ENCODE peak calls at places on chromosomes 13 and 19, in six cellular contexts. A, R, N, Y, G and O are unnamed samples.

GRCh38 chr19:46239193-46239767 is 9.7 kb downstream of the IGFL1 start:
- DNase-seq in A (no peak), Y (no peak), R (no peak), G (no peak), N (no peak), O (no peak)

GRCh38 chr13:50518791-50519201 is 324.7 kb downstream of the DLEU7 start:
- DNase-seq in A (peak), Y (no peak), R (no peak), N (no peak), G (no peak), O (no peak)

GRCh38 chr13:111602874-111603273 is 282.4 kb downstream of the TEX29 start:
- DNase-seq in G (no peak), N (no peak), A (no peak), Y (no peak), R (no peak), O (no peak)

GRCh38 chr19:35347171-35347929 is at the start of gene FFAR1:
- DNase-seq in G (peak), N (peak), Y (no peak), A (no peak), R (no peak), O (no peak)

GRCh38 chr13:37646531-37646930 is 48.0 kb upstream of the POSTN start:
- DNase-seq in A (no peak), R (no peak), N (no peak), G (no peak), Y (no peak), O (no peak)

GRCh38 chr19:38196245-38196837 is 27.7 kb downstream of the DPF1 start:
- DNase-seq in G (no peak), R (no peak), Y (no peak), N (no peak), A (no peak), O (no peak)

GRCh38 chr13:111853146-111853545 is 213.8 kb upstream of the SOX1 start:
- DNase-seq in G (no peak), A (no peak), R (no peak), N (no peak), Y (no peak), O (no peak)

GRCh38 chr19:36973021-36973843 is 57.1 kb downstream of the ZNF568 start:
- DNase-seq in N (peak), Y (no peak), G (peak), A (peak), R (no peak), O (no peak)

GRCh38 chr19:3457531-3458228 is 22.6 kb downstream of the SMIM24 start:
- DNase-seq in R (peak), N (no peak), Y (no peak), A (no peak), G (no peak), O (no peak)

GRCh38 chr19:4099054-4099764 is 24.7 kb downstream of the MAP2K2 start:
- DNase-seq in N (no peak), A (no peak), G (peak), Y (no peak), R (no peak), O (no peak)

GRCh38 chr13:75907044-75907443 is 270.9 kb downstream of the LMO7 start:
- DNase-seq in A (no peak), R (no peak), Y (no peak), N (no peak), G (no peak), O (no peak)

GRCh38 chr13:103033999-103034398 is 32.2 kb downstream of the SLC10A2 start:
- DNase-seq in N (no peak), G (no peak), A (no peak), R (no peak), Y (no peak), O (no peak)

GRCh38 chr19:2983351-2984195 is 6.2 kb downstream of the TLE6 start:
- DNase-seq in Y (no peak), R (no peak), G (peak), A (peak), N (no peak), O (peak)

GRCh38 chr19:1098177-1099051 is 3.2 kb upstream of the POLR2E start:
- DNase-seq in G (no peak), R (peak), N (no peak), Y (peak), A (peak), O (no peak)

GRCh38 chr13:114000151-114001040 is 26.5 kb upstream of the C13orf46 start:
- DNase-seq in Y (no peak), G (no peak), R (no peak), A (no peak), N (no peak), O (no peak)

GRCh38 chr13:52815330-52815729 is 33.1 kb downstream of the PCDH8 start:
- DNase-seq in G (no peak), Y (no peak), A (no peak), N (no peak), R (no peak), O (no peak)
- TF ChIP-seq BHLHE40 in G (no peak), Y (no peak), A (no peak), N (no peak), R (no peak), O (no peak)

DNA sequence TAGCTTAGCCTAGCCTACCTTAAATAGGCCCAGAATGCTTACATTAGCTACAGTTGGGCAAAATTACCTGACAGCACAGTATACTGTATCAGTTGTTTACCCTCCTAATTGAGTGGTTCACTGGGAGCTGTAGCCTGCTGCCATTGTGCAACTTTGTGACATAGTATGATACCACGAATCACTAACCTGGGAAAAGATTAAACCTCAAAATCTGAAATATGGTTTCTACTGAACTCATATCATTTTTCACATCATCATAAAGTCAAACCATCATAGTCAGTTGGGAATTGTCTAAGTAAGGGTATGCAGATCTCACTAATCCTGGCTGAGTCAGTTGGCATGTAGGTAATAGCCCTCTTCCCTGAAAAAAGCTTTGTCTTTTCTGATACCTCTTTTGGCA is 9.1 kb downstream of the PAN3 start:
- DNase-seq in R (no peak), Y (no peak), A (peak), G (no peak), N (no peak), O (no peak)
- TF ChIP-seq BHLHE40 in R (no peak), Y (no peak), A (no peak), G (no peak), N (no peak), O (no peak)

DNA sequence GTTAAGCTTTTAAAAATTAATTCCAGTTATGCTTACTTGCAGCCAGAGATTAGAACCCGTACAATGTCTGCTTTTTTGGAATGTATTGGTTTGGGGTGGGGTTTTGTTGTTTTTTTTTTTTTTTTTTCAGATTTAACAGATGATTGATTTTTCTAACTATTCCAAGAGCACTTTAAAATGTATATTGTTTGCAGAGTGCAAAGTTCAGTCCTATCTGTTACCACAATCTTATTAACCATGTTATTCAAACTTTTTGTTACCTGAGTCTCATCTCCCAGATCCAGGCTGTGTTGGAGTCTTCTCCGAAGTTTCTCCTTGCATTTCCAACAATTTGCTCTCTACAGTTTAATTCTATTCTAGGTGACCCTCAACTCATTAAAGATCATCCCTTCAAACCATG is 91.3 kb downstream of the INSR start:
- DNase-seq in G (no peak), A (no peak), R (no peak), Y (peak), N (no peak), O (no peak)
- TF ChIP-seq BHLHE40 in G (no peak), A (no peak), R (no peak), Y (no peak), N (no peak), O (no peak)

DNA sequence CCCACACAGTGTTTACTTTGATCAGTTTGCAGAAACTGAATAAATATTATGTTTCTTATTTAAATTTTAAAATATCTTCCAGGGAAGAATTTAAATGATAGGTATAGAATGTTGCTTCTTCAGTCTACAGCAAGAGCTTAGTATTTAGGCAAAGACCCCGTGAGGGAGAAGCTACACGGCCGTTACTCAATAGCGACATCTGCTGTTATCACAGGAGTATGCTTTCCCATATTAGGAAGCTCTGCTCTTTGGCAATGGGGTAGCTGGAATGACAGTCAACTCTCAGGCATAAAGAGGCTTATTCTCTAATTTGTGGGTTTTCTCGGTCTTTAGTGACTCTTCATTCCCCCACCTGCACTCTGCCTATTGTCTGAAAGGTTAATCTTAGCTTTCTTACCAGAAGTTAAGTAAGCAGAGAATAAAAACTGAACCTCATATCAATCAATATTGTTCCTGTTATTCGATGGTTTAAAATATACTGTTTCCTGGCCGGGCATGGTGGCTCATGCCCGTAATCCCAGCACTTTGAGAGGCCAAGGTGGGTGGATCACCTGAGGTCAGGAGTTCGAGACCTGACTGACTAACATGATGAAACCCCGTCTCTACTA is 13.2 kb upstream of the LHFPL6 start:
- DNase-seq in Y (peak), G (peak), A (peak), N (no peak), R (peak), O (peak)
- TF ChIP-seq BHLHE40 in Y (no peak), G (no peak), A (no peak), N (no peak), R (no peak), O (no peak)

GRCh38 chr19:24159707-24160106 is 72.7 kb downstream of the ZNF254 start:
- DNase-seq in Y (peak), A (peak), R (peak), N (no peak), G (no peak), O (peak)
- TF ChIP-seq BHLHE40 in Y (no peak), A (no peak), R (no peak), N (no peak), G (no peak), O (no peak)

DNA sequence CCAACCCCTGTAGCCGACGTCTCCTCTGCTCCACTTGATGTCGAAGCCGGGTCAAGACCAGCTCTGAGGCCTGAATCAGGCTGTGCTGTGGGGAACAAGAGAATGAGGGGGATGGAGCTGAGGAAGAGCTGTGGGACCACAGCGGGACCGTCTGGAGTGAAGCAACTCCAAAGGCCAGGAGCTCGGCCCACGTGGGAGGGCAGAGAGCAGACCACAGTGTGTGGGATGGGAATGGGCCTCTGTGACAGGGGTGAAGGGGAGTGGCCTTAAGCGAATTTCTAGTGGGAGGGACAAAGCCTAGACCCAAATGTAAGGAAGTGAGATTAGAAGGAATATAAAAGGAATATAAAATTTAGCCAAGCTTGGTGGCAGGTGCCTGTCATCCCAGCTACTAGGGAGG is 3.8 kb upstream of the SLC8A2 start:
- DNase-seq in Y (no peak), A (peak), G (no peak), R (no peak), N (no peak), O (no peak)
- TF ChIP-seq BHLHE40 in Y (no peak), A (no peak), G (no peak), R (no peak), N (no peak), O (no peak)

DNA sequence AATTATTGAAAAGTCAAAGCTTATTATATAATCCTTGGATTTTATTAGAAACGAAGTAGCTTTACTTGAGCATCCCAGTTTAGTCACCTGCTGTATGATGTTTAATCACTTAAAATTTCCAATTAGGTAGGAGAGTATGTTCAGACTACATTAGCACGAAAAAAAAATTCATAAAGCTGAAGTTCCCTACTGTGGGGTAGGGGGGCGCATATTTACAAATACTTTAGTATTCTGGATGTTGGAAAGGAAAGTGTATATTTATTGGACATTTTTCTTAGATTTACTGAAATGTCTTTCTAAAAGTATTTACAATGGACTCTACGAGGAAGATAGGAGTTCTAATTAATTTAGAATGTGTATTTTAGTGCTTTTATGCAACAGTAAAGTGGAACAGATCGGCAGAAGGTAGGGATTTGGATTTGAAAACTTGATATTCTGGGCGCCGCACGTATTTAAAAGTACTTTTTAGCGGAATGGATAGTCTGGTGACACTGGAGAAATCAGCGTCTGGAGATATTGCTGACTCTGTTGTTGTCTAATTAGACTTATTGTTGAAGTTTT is 1.9 kb downstream of the CDK8 start:
- DNase-seq in Y (peak), G (no peak), N (no peak), A (peak), R (peak), O (no peak)
- TF ChIP-seq BHLHE40 in Y (no peak), G (no peak), N (no peak), A (no peak), R (no peak), O (no peak)